ENCODE peak calls at places on chromosomes 2 and 18, in four cellular contexts. S is Caco-2, X is aorta, G is adrenal gland. I is an unnamed sample. For H3K4me1, the result is how much of the 10 kb centered on the place peaks cover.

GRCh38 chr2:236969767-236970655 is 115.7 kb upstream of the COPS8 start:
- DNase-seq in S (no peak), X (no peak), G (no peak), I (no peak)

GRCh38 chr18:35326695-35327387 is 17.4 kb downstream of the ZNF24 start:
- DNase-seq in S (no peak), X (no peak), G (no peak), I (no peak)

GRCh38 chr2:175612280-175612679 is 389.8 kb downstream of the LNPK start:
- DNase-seq in S (no peak), X (no peak), G (no peak), I (no peak)

GRCh38 chr2:239473211-239473805 is 72.5 kb upstream of the HDAC4 start:
- DNase-seq in S (no peak), X (no peak), G (peak), I (no peak)

GRCh38 chr2:230809015-230809414 is 55.7 kb upstream of the ITM2C start:
- DNase-seq in S (no peak), X (no peak), G (no peak), I (no peak)

GRCh38 chr2:207385903-207386302 is 143.9 kb upstream of the CREB1 start:
- DNase-seq in S (no peak), X (no peak), G (no peak), I (no peak)

GRCh38 chr18:8936646-8937045 is 165.9 kb upstream of the NDUFV2 start:
- DNase-seq in S (no peak), X (no peak), G (no peak), I (peak)

GRCh38 chr2:231245253-231246094 is 47.0 kb downstream of the ARMC9 start:
- DNase-seq in S (peak), X (no peak), G (no peak), I (peak)

GRCh38 chr2:203999844-204000243 is 63.3 kb downstream of the ICOS start:
- DNase-seq in S (no peak), X (no peak), G (no peak), I (no peak)

GRCh38 chr2:159744363-159744762 is 32.1 kb downstream of the MARCHF7 start:
- DNase-seq in S (no peak), X (no peak), G (no peak), I (no peak)

GRCh38 chr2:200377774-200378336 is 71.4 kb downstream of the SPATS2L start:
- DNase-seq in S (peak), X (no peak), G (peak), I (peak)

GRCh38 chr2:200379481-200380120 is 73.1 kb downstream of the SPATS2L start:
- DNase-seq in S (no peak), X (no peak), G (no peak), I (no peak)

GRCh38 chr2:200378652-200379290 is 72.3 kb downstream of the SPATS2L start:
- DNase-seq in S (no peak), X (no peak), G (no peak), I (no peak)

GRCh38 chr2:200380833-200381542 is 74.5 kb downstream of the SPATS2L start:
- DNase-seq in S (no peak), X (no peak), G (no peak), I (peak)

GRCh38 chr2:200380139-200380561 is 73.7 kb downstream of the SPATS2L start:
- DNase-seq in S (no peak), X (no peak), G (no peak), I (no peak)
- H3K4me1 ChIP-seq in S (half or more), X (under half), G (half or more), I (half or more)

GRCh38 chr18:58255701-58256311 is 211.8 kb downstream of the NEDD4L start:
- DNase-seq in S (no peak), X (no peak), G (no peak), I (no peak)
- H3K4me1 ChIP-seq in S (under half), X (under half), G (under half), I (under half)

GRCh38 chr18:28455971-28456370 is 279.0 kb upstream of the CDH2 start:
- DNase-seq in S (no peak), X (no peak), G (no peak), I (no peak)

GRCh38 chr18:28457784-28458183 is 280.9 kb upstream of the CDH2 start:
- DNase-seq in S (peak), X (no peak), G (no peak), I (no peak)

GRCh38 chr18:28458751-28459150 is 281.8 kb upstream of the CDH2 start:
- DNase-seq in S (no peak), X (no peak), G (no peak), I (no peak)

GRCh38 chr18:28459587-28459986 is 282.7 kb upstream of the CDH2 start:
- DNase-seq in S (no peak), X (no peak), G (no peak), I (no peak)
- H3K4me1 ChIP-seq in S (under half), X (under half), G (under half), I (under half)

GRCh38 chr2:205758498-205758897 is 76.2 kb downstream of the NRP2 start:
- DNase-seq in S (no peak), X (no peak), G (no peak), I (peak)
- H3K4me1 ChIP-seq in S (under half), X (under half), G (half or more), I (half or more)

GRCh38 chr2:43344911-43345373 is 118.5 kb upstream of the ZFP36L2 start:
- DNase-seq in S (no peak), X (no peak), G (no peak), I (no peak)

GRCh38 chr2:43345872-43346271 is 119.5 kb upstream of the ZFP36L2 start:
- DNase-seq in S (no peak), X (no peak), G (no peak), I (no peak)

GRCh38 chr2:43345391-43345813 is 119.0 kb upstream of the ZFP36L2 start:
- DNase-seq in S (no peak), X (no peak), G (no peak), I (no peak)

GRCh38 chr2:43341959-43342757 is 115.8 kb upstream of the ZFP36L2 start:
- DNase-seq in S (no peak), X (no peak), G (no peak), I (no peak)

DNA sequence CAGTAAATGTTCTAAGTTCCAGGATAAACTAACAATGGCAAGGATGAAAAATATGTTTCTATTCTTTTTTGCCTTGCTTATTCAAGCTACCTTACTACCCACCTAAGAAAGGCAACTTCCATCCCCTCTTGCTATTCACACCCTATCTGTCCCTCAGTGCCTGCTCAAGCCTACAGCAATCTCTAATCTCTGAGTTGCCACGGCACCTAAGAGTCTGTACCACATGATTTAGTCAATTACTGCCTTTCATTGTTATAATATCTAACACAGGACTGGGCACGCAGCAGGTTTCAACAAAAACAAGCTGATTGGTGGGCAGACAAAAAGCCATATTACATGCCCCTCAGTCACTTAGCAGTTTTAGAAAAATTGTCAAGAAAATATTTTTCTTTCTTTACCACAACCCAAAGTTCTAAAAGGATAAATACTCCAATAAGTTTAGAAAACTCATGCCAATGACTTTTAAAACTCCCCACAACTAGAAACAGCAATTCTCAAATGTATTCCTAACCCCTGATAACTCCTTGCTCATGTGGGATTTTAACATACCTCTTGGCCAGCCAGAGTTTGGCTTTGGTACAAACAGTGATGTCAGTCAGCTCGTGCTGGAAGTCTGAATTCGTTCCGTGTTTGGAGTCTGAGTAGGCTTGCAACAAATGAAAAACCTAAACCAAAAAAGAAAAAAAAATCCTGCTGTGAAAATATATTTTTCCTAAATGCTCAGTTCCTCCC is 117.3 kb upstream of the ZFP36L2 start:
- DNase-seq in S (no peak), X (peak), G (peak), I (no peak)
- H3K4me1 ChIP-seq in S (under half), X (under half), G (half or more), I (under half)

GRCh38 chr2:177399376-177399775 is 6.8 kb downstream of the AGPS start:
- DNase-seq in S (no peak), X (no peak), G (no peak), I (no peak)

GRCh38 chr2:177396630-177397460 is 4.3 kb downstream of the AGPS start:
- DNase-seq in S (peak), X (no peak), G (no peak), I (peak)

GRCh38 chr2:177400337-177400923 is 7.9 kb downstream of the AGPS start:
- DNase-seq in S (no peak), X (no peak), G (no peak), I (no peak)

GRCh38 chr2:177397501-177398289 is 5.1 kb downstream of the AGPS start:
- DNase-seq in S (peak), X (no peak), G (no peak), I (peak)

GRCh38 chr2:177398290-177398683 is 5.7 kb downstream of the AGPS start:
- DNase-seq in S (no peak), X (no peak), G (no peak), I (no peak)
- H3K4me1 ChIP-seq in S (half or more), X (under half), G (half or more), I (half or more)

DNA sequence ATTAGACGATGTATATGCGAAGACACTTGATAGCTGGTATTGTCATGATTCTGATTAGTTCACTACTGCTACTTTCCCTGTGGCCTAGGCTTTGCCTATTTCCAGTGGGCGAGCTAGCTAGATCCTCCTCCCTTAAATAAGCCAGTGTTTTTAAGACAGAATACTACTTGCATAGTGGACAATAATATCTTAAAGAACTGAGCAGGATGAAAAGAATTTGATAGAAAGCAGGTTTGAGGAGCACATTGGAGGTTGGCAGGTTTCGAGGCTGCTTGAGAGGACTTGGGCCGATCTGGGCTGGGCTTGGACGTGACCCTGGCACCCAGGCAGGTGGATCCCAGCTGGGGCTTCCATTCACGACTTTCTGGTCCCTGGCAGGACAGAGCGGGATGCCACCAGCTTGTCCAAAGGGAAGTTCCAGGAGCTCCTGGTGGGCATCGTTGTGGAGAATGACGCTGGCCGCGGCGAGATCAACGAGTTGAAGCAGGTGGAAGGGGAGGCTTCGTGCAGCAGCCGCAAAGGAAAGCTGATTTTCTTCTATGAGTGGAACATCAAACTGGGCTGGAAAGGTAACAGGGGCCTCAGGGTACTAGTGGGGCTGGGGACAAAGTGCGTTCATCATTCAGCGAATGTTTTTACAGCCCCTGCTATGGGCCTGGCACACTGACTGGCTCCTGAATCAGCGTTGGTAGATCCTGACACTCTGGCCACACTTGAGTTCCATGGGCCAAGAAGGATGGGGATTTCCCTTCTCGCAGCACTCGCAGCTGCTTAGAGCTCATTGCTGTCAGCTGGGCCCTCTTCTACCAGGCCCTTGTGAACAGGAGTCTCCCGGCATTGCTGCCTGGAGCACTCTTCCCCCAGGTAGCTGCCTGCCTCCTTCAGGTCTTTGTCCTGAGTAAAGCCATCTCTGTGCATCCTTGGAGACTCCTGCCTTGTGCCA is 16.9 kb downstream of the C2orf74 start:
- DNase-seq in S (no peak), X (no peak), G (peak), I (no peak)
- H3K4me1 ChIP-seq in S (under half), X (under half), G (under half), I (under half)

I was measured in PC-9.